ENCODE peak calls at places on chromosomes 5 and 9, in ten cellular contexts. F is GM12865; G is stomach; A is cardiac septum; M is effector memory CD4-positive, alpha-beta T cell; T is HS-27A; E is adipocyte; D is fibroblast of the aortic adventitia; Y is NCI-H1105; J is activated T-helper 1 cell treated with Interleukin-2 at 50 U/mL for 16 hours. O is an unnamed sample.

GRCh38 chr9:75891277-75892167 is 1.0 kb downstream of the PCSK5 start:
- DNase-seq in F (no peak), G (no peak), A (no peak), M (no peak), T (no peak), E (peak), D (peak), Y (no peak), J (no peak), O (peak)

GRCh38 chr5:6713274-6714181 is at the start of gene TENT4A:
- DNase-seq in F (no peak), G (no peak), A (no peak), M (no peak), T (no peak), E (peak), D (no peak), Y (no peak), J (no peak), O (peak)

GRCh38 chr5:38554860-38555259 is 1.6 kb downstream of the LIFR start:
- DNase-seq in F (no peak), G (no peak), A (no peak), M (no peak), T (no peak), E (no peak), D (no peak), Y (no peak), J (no peak), O (no peak)

GRCh38 chr9:21252727-21253547 is 13.1 kb upstream of the IFNA14 start:
- DNase-seq in F (peak), G (no peak), A (no peak), M (no peak), T (no peak), E (peak), D (peak), Y (peak), J (no peak), O (peak)

GRCh38 chr9:96080364-96080763 is 204.9 kb downstream of the ERCC6L2 start:
- DNase-seq in F (no peak), G (peak), A (no peak), M (no peak), T (no peak), E (no peak), D (no peak), Y (no peak), J (no peak), O (no peak)

GRCh38 chr5:3309538-3309937 is 286.1 kb upstream of the IRX1 start:
- DNase-seq in F (no peak), G (no peak), A (no peak), M (no peak), T (no peak), E (no peak), D (no peak), Y (no peak), J (no peak), O (no peak)

GRCh38 chr5:26802944-26803343 is 235.4 kb downstream of the CDH9 start:
- DNase-seq in F (no peak), G (no peak), A (no peak), M (no peak), T (no peak), E (no peak), D (no peak), Y (no peak), J (no peak), O (no peak)

GRCh38 chr9:131271506-131271931 is 4.8 kb downstream of the FAM78A start:
- DNase-seq in F (no peak), G (no peak), A (no peak), M (no peak), T (no peak), E (no peak), D (no peak), Y (no peak), J (no peak), O (peak)

GRCh38 chr5:148816822-148817221 is 9.6 kb upstream of the ADRB2 start:
- DNase-seq in F (no peak), G (no peak), A (no peak), M (no peak), T (no peak), E (no peak), D (no peak), Y (no peak), J (no peak), O (no peak)

GRCh38 chr5:151002250-151002649 is 18.1 kb upstream of the GPX3 start:
- DNase-seq in F (no peak), G (no peak), A (no peak), M (no peak), T (no peak), E (peak), D (peak), Y (peak), J (no peak), O (peak)

GRCh38 chr5:69129413-69129812 is 35.6 kb downstream of the SLC30A5 start:
- DNase-seq in F (no peak), G (no peak), A (no peak), M (no peak), T (no peak), E (peak), D (peak), Y (no peak), J (no peak), O (no peak)

GRCh38 chr5:87252283-87252605 is 15.4 kb upstream of the RASA1 start:
- DNase-seq in F (no peak), G (no peak), A (no peak), M (no peak), T (no peak), E (no peak), D (no peak), Y (no peak), J (no peak), O (no peak)

GRCh38 chr5:135667662-135668061 is 88.9 kb upstream of the CXCL14 start:
- DNase-seq in F (no peak), G (no peak), A (no peak), M (no peak), T (no peak), E (no peak), D (no peak), Y (no peak), J (no peak), O (no peak)

GRCh38 chr9:81871695-81872094 is 56.5 kb upstream of the SPATA31D4 start:
- DNase-seq in F (no peak), G (no peak), A (no peak), M (no peak), T (no peak), E (peak), D (peak), Y (no peak), J (no peak), O (no peak)

GRCh38 chr5:176778921-176779465 is 31.4 kb upstream of the UNC5A start:
- DNase-seq in F (no peak), G (no peak), A (peak), M (no peak), T (no peak), E (no peak), D (no peak), Y (no peak), J (no peak), O (no peak)

GRCh38 chr5:93583799-93584530 is 943 bp downstream of the NR2F1 start:
- DNase-seq in F (peak), G (no peak), A (no peak), M (no peak), T (no peak), E (peak), D (peak), Y (peak), J (no peak), O (peak)

GRCh38 chr9:129013674-129014073 is 14.5 kb downstream of the SH3GLB2 start:
- DNase-seq in F (no peak), G (no peak), A (no peak), M (no peak), T (no peak), E (no peak), D (no peak), Y (no peak), J (no peak), O (no peak)

GRCh38 chr5:32443145-32443540 is 1.4 kb downstream of the ZFR start:
- DNase-seq in F (peak), G (no peak), A (no peak), M (no peak), T (peak), E (peak), D (peak), Y (no peak), J (no peak), O (no peak)

GRCh38 chr9:121725008-121725795 is 73.8 kb downstream of the DAB2IP start:
- DNase-seq in F (no peak), G (peak), A (peak), M (no peak), T (no peak), E (peak), D (peak), Y (no peak), J (no peak), O (no peak)

GRCh38 chr5:63128018-63128417 is 549.4 kb downstream of the LRRC70 start:
- DNase-seq in F (no peak), G (no peak), A (no peak), M (no peak), T (no peak), E (no peak), D (no peak), Y (peak), J (no peak), O (no peak)

GRCh38 chr5:16616536-16617271 is at the start of gene RETREG1:
- DNase-seq in F (peak), G (peak), A (peak), M (peak), T (no peak), E (peak), D (no peak), Y (peak), J (peak), O (peak)

GRCh38 chr5:5409151-5409810 is 13.2 kb upstream of the ICE1 start:
- DNase-seq in F (peak), G (no peak), A (no peak), M (no peak), T (no peak), E (no peak), D (peak), Y (no peak), J (no peak), O (no peak)